ENCODE peak calls at places on chromosomes 5 and 9, in ten cellular contexts. S is sigmoid colon, R is K562, T is lung, G is upper lobe of right lung, B is testis, Z is fibroblast of lung, Y is tibial nerve, N is transverse colon, H is H1. O is an unnamed sample.

GRCh38 chr5:94691947-94692346 is 73.5 kb downstream of the SLF1 start:
- DNase-seq in B (peak; percentile 29), H (no peak), R (no peak), S (no peak), N (no peak), G (no peak), Z (peak; percentile 74), T (no peak), Y (no peak), O (no peak)

GRCh38 chr9:104027295-104027694 is 66.8 kb upstream of the SMC2 start:
- DNase-seq in R (no peak), B (no peak), Z (no peak), S (no peak), Y (no peak), H (no peak), T (no peak), N (no peak), G (no peak), O (no peak)

GRCh38 chr9:18893491-18893890 is 139.5 kb downstream of the SAXO1 start:
- DNase-seq in H (no peak), B (no peak), R (no peak), Y (no peak), Z (no peak), S (no peak), G (no peak), T (no peak), N (no peak), O (no peak)

GRCh38 chr9:109767404-109767803 is 12.6 kb upstream of the PALM2AKAP2 start:
- DNase-seq in Y (no peak), N (no peak), B (no peak), R (no peak), S (no peak), G (no peak), H (peak; percentile 61), T (no peak), Z (no peak), O (no peak)

GRCh38 chr5:28328691-28329090 is 1290.3 kb upstream of the CDH9 start:
- DNase-seq in G (no peak), B (no peak), Z (no peak), S (no peak), N (no peak), Y (no peak), R (no peak), T (no peak), H (no peak), O (no peak)

GRCh38 chr9:124684140-124684539 is 87.0 kb downstream of the NR6A1 start:
- DNase-seq in G (no peak), Z (no peak), N (no peak), Y (no peak), R (no peak), S (no peak), B (no peak), H (no peak), T (no peak), O (no peak)

GRCh38 chr5:178247481-178248456 is 15.2 kb upstream of the PHYKPL start:
- DNase-seq in N (no peak), T (no peak), G (no peak), R (no peak), S (no peak), B (no peak), H (no peak), Y (no peak), Z (no peak), O (no peak)

GRCh38 chr5:67648201-67648671 is 451.6 kb upstream of the CD180 start:
- DNase-seq in G (peak; percentile 71), Y (peak; percentile 67), Z (peak; percentile 53), B (peak; percentile 95), S (peak; percentile 98), T (peak; percentile 61), R (no peak), N (peak; percentile 63), H (no peak), O (no peak)

DNA sequence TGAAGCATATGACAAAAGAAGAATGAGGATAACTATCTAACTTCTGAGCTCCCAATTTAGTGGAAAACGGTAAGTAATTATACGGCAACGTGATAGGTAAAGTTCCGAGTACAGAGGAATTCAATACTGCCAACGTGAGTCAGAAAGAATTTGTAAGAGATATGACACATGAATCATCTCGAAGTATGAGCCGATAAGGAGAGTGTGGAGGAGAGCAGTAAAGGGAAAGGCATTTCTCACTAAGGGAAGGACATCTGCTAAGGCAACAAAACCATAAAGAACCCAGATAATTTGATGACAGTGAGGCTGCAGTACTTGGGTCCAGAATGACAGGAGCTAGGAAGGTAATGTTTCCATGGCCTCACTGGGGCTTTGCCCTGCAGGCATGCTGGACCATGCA is 11.0 kb downstream of the MPDZ start:
- DNase-seq in S (no peak), Z (no peak), H (no peak), N (no peak), B (no peak), G (no peak), Y (no peak), R (peak; percentile 55), T (no peak), O (no peak)
- H3K4me1 ChIP-seq in S (peaks cover 79% of the 10 kb centered on the region), Z (peaks cover 2% of the 10 kb centered on the region), H (peaks cover 2% of the 10 kb centered on the region), N (no peaks in the 10 kb centered on the region), B (no peaks in the 10 kb centered on the region), G (peaks cover 5% of the 10 kb centered on the region), Y (peaks cover 52% of the 10 kb centered on the region), R (no peaks in the 10 kb centered on the region), T (peaks cover 38% of the 10 kb centered on the region), O (peaks cover 30% of the 10 kb centered on the region)

GRCh38 chr5:173325091-173325698 is 3.0 kb downstream of the STC2 start:
- DNase-seq in G (no peak), N (no peak), H (no peak), T (no peak), S (no peak), Z (no peak), B (no peak), Y (no peak), R (no peak), O (no peak)

GRCh38 chr5:173323799-173324114 is 4.5 kb downstream of the STC2 start:
- DNase-seq in H (no peak), G (no peak), Y (no peak), R (no peak), S (no peak), Z (no peak), T (no peak), N (no peak), B (no peak), O (no peak)

GRCh38 chr5:173326501-173326960 is 1.7 kb downstream of the STC2 start:
- DNase-seq in R (peak; percentile 40), H (no peak), N (no peak), B (no peak), S (no peak), T (no peak), G (no peak), Y (no peak), Z (peak; percentile 90), O (no peak)

GRCh38 chr5:173323121-173323798 is 5.0 kb downstream of the STC2 start:
- DNase-seq in T (no peak), H (no peak), N (no peak), Y (no peak), Z (no peak), R (no peak), B (no peak), G (no peak), S (peak; percentile 51), O (no peak)

DNA sequence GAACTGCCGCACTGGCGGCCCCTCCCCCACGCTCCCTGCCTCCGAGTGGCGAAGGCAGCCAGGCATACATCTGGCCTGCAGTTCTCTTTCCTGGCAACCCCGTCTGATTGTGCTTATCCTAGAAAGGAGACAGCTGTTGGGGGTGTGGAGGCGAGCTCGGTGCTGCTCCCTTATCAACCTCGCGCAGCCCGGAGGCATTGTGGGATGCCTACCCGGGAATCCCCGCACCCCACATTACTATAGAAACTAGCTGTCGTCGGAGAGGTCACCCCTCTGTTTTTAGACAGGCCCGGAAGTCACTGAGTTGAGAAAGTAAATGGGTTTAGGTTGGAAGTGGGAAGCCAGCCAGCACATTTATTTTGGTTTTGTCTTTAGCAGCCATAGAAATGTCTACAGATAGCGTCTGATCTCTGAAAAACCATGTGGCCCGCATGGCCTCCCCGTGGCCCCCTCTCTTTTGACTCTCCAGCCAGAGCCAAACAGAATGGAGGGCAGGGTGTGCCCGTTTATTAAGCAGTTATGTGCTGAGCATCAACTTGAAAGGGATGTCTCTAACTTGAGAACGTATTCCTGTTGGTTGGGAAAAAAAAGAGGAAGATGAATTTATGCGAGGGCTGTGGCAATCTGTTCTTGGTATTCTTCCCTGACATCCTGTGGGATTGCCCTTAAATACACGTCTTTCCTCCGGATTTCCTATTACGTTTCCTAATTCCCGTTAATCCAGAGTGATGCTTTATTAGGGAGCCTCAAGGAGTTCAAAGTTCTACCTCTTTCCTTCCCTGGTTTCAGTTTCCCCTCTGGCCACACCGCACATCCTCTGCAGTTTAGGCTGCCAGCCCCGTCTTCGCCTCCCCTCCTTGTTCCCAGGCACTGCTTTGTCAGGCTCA is 3.9 kb downstream of the STC2 start:
- DNase-seq in H (no peak), Z (peak; percentile 97), G (peak; percentile 80), N (peak; percentile 81), B (peak; percentile 60), Y (no peak), R (peak; percentile 92), T (peak; percentile 58), S (peak; percentile 94), O (no peak)
- H3K4me1 ChIP-seq in H (no peaks in the 10 kb centered on the region), Z (peaks cover 39% of the 10 kb centered on the region), G (peaks cover 54% of the 10 kb centered on the region), N (peaks cover 46% of the 10 kb centered on the region), B (peaks cover 45% of the 10 kb centered on the region), Y (peaks cover 46% of the 10 kb centered on the region), R (peaks cover 51% of the 10 kb centered on the region), T (peaks cover 14% of the 10 kb centered on the region), S (peaks cover 72% of the 10 kb centered on the region), O (peaks cover 8% of the 10 kb centered on the region)

DNA sequence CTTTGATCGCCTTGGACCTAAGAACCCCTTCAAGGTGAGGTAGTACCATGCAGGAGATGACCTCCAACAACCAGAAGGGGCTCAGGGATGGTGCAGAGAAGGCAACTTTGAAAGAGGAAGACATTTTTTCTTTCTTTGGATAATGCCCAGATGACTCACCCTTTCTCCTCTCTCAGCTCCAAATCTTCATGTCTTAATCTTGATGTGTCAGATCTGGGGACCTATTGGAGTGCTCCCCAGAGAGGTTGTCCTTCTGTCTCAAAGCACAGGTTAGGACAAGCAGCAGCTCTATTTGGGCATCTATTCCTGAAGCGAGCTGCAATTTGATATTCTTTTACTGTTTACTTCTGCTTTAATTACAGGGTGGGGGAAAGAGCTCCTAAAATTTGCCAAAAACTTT is 229.9 kb upstream of the MAP3K1 start:
- DNase-seq in H (no peak), N (no peak), Y (no peak), B (no peak), S (no peak), R (no peak), T (no peak), G (no peak), Z (peak; percentile 38), O (no peak)
- H3K4me1 ChIP-seq in H (no peaks in the 10 kb centered on the region), N (no peaks in the 10 kb centered on the region), Y (peaks cover 52% of the 10 kb centered on the region), B (peaks cover 20% of the 10 kb centered on the region), S (no peaks in the 10 kb centered on the region), R (no peaks in the 10 kb centered on the region), T (no peaks in the 10 kb centered on the region), G (peaks cover 14% of the 10 kb centered on the region), Z (peaks cover 3% of the 10 kb centered on the region), O (no peaks in the 10 kb centered on the region)

GRCh38 chr5:27217977-27218376 is 179.6 kb upstream of the CDH9 start:
- DNase-seq in Z (no peak), R (peak; percentile 54), B (no peak), Y (no peak), G (no peak), H (no peak), N (no peak), T (no peak), S (no peak), O (no peak)

GRCh38 chr5:27217160-27217956 is 179.0 kb upstream of the CDH9 start:
- DNase-seq in S (no peak), R (peak; percentile 85), Y (no peak), Z (no peak), G (no peak), T (no peak), N (no peak), H (no peak), B (peak; percentile 34), O (peak; percentile 10)

GRCh38 chr5:27221410-27221809 is 183.0 kb upstream of the CDH9 start:
- DNase-seq in B (no peak), G (no peak), S (no peak), Y (no peak), Z (no peak), T (no peak), N (no peak), H (no peak), R (no peak), O (no peak)

GRCh38 chr5:27216367-27216941 is 178.1 kb upstream of the CDH9 start:
- DNase-seq in Z (no peak), B (no peak), N (no peak), T (no peak), G (no peak), R (no peak), S (no peak), H (no peak), Y (no peak), O (peak; percentile 29)

DNA sequence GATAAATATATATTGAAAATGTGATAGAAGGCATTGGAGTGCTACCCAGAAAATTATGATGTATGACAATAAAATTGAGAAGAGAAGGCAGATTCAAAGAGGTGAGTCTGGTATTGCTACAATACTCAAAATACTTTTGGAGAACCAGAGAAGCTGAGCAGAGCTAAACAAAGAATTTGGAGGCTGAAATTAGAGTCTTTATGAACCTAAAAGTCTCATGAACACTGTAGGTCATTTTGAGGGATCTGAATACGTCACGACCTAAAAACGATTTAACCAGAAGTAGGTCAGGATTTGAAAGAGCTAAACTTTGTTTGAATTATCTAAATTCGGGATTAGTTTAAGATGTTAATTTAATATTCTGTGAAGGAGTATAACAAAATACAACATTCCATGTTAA is 182.4 kb upstream of the CDH9 start:
- DNase-seq in H (no peak), B (no peak), Z (no peak), N (no peak), S (no peak), G (no peak), T (no peak), R (peak; percentile 41), Y (no peak), O (no peak)
- H3K4me1 ChIP-seq in H (no peaks in the 10 kb centered on the region), B (no peaks in the 10 kb centered on the region), Z (no peaks in the 10 kb centered on the region), N (no peaks in the 10 kb centered on the region), S (no peaks in the 10 kb centered on the region), G (no peaks in the 10 kb centered on the region), T (no peaks in the 10 kb centered on the region), R (no peaks in the 10 kb centered on the region), Y (no peaks in the 10 kb centered on the region), O (peaks cover 15% of the 10 kb centered on the region)